ENCODE peak calls at places on chromosomes 2 and 18, in eight cellular contexts. E is naive thymus-derived CD8-positive, alpha-beta T cell; P is HFFc6; T is effector memory CD8-positive, alpha-beta T cell; L is ovary; U is CD4-positive, alpha-beta T cell; Z is globus pallidus; F is GM20000. H is an unnamed sample.

GRCh38 chr2:171141320-171141719 is 19.4 kb downstream of the TLK1 start:
- DNase-seq in E (no peak), P (peak), T (no peak), L (no peak), U (no peak), Z (no peak), F (no peak), H (no peak)

GRCh38 chr2:160566717-160567116 is 73.1 kb upstream of the RBMS1 start:
- DNase-seq in E (no peak), P (no peak), T (no peak), L (no peak), U (no peak), Z (no peak), F (no peak), H (no peak)

GRCh38 chr2:219661955-219662395 is 34.5 kb downstream of the SLC4A3 start:
- DNase-seq in E (no peak), P (peak), T (no peak), L (no peak), U (no peak), Z (no peak), F (no peak), H (no peak)

GRCh38 chr2:113240150-113240914 is 38.4 kb downstream of the PAX8 start:
- DNase-seq in E (no peak), P (peak), T (no peak), L (peak), U (no peak), Z (peak), F (no peak), H (no peak)

GRCh38 chr2:127003028-127003800 is 103.7 kb downstream of the BIN1 start:
- DNase-seq in E (no peak), P (no peak), T (no peak), L (no peak), U (no peak), Z (peak), F (no peak), H (no peak)

GRCh38 chr2:147649963-147650362 is 194.9 kb upstream of the ACVR2A start:
- DNase-seq in E (no peak), P (no peak), T (no peak), L (no peak), U (no peak), Z (no peak), F (no peak), H (no peak)

GRCh38 chr18:9516437-9517064 is 41.2 kb downstream of the RALBP1 start:
- DNase-seq in E (no peak), P (peak), T (peak), L (no peak), U (no peak), Z (peak), F (peak), H (peak)

GRCh38 chr2:152499921-152500320 is 164.9 kb downstream of the FMNL2 start:
- DNase-seq in E (no peak), P (no peak), T (no peak), L (no peak), U (no peak), Z (no peak), F (peak), H (no peak)

GRCh38 chr2:73004466-73004865 is 67.0 kb downstream of the SFXN5 start:
- DNase-seq in E (no peak), P (no peak), T (no peak), L (no peak), U (no peak), Z (no peak), F (no peak), H (no peak)

GRCh38 chr18:8834837-8835236 is 129.5 kb downstream of the MTCL1 start:
- DNase-seq in E (no peak), P (no peak), T (no peak), L (no peak), U (no peak), Z (no peak), F (no peak), H (no peak)